ENCODE peak calls at places on chromosome 10, in eight cellular contexts. J is prostate gland, S is stomach, F is GM12891, V is HCT116, M is spleen, I is sigmoid colon, D is transverse colon. R is an unnamed sample.

GRCh38 chr10:80769700-80770160 is 232.0 kb downstream of the SH2D4B start:
- DNase-seq in D (no peak), J (no peak), S (no peak), I (no peak), F (no peak), V (no peak), M (no peak), R (no peak)

GRCh38 chr10:9878429-9878828 is 1139.2 kb upstream of the CELF2 start:
- DNase-seq in F (no peak), M (no peak), D (no peak), V (no peak), S (no peak), J (no peak), I (no peak), R (no peak)

GRCh38 chr10:47244560-47245500 is 55.2 kb upstream of the GDF10 start:
- DNase-seq in V (no peak), J (no peak), M (peak), F (no peak), S (no peak), D (peak), I (peak), R (no peak)

GRCh38 chr10:79046326-79046725 is 22.4 kb upstream of the ZMIZ1 start:
- DNase-seq in V (no peak), D (no peak), S (no peak), J (no peak), F (no peak), M (peak), I (peak), R (no peak)

GRCh38 chr10:69435966-69436520 is 15.2 kb upstream of the TSPAN15 start:
- DNase-seq in S (no peak), I (peak), J (no peak), V (no peak), D (no peak), F (no peak), M (peak), R (no peak)

GRCh38 chr10:35635576-35635975 is 6.5 kb downstream of the FZD8 start:
- DNase-seq in I (no peak), V (peak), D (peak), F (peak), J (peak), S (no peak), M (no peak), R (no peak)

GRCh38 chr10:50275650-50276235 is 24.4 kb upstream of the ASAH2 start:
- DNase-seq in M (peak), D (peak), S (peak), F (peak), V (no peak), I (no peak), J (peak), R (no peak)

GRCh38 chr10:26410356-26410755 is 27.8 kb upstream of the APBB1IP start:
- DNase-seq in V (no peak), S (no peak), J (no peak), F (no peak), D (no peak), M (no peak), I (no peak), R (no peak)

GRCh38 chr10:89644967-89645741 is at the start of gene PANK1:
- DNase-seq in V (peak), S (peak), I (peak), M (peak), D (peak), J (peak), F (peak), R (peak)

GRCh38 chr10:89643431-89643811 is 1.6 kb downstream of the PANK1 start:
- DNase-seq in M (no peak), V (no peak), S (no peak), F (no peak), D (no peak), I (no peak), J (no peak), R (no peak)

GRCh38 chr10:89645742-89646172 is 715 bp upstream of the PANK1 start:
- DNase-seq in M (no peak), D (peak), J (no peak), F (no peak), S (no peak), I (no peak), V (no peak), R (no peak)

GRCh38 chr10:89644691-89644966 is 413 bp downstream of the PANK1 start:
- DNase-seq in I (no peak), F (no peak), V (no peak), D (no peak), J (peak), M (peak), S (no peak), R (peak)

DNA sequence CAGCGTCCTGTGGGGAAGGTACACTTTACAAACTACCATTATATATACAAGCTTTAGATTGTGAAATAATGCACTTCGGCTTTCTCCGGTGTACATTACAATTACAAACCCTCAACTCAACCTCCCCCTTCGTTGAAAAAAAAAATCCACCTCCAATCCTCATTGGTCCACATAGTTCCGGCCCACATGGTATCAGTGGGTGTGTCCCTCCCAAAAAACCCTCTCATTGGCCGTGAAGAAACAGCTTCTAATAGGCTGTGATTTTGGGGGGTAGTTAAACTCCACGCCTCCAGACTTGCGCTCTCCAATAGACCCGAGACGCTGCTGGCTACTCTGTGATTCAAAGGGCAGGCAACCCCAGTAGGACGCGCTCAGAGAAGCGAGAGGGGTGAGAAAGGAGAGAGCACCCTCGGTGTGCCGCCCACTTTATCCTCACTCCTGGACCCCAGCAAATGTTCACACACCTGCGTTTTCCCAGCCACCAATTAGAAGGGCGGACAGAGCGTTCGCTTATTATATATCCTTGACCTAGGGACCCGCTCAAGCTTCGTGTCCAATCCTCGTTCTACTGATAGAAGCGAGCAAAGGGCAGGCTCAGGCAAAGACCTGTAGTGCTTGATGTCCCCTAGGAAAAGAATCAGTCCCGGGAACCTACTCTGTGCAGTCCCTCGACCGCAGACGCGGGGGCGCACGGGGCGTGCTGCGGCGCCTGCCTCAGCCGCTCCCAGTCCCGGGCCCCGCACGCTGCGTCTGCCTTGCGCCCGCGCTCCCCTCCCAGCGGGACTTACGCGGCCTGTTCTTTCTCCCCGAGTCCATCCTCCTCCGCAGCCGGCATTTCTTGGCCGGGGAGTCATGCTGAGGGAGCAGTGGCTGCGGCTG is 991 bp downstream of the PANK1 start:
- DNase-seq in V (peak), S (peak), M (peak), F (peak), I (peak), D (peak), J (peak), R (peak)
- TF ChIP-seq POLR2A in V (peak), S (peak), M (no peak), F (peak), I (peak), D (peak), J (peak), R (peak)

GRCh38 chr10:101961591-101962498 is 94.1 kb downstream of the ARMH3 start:
- DNase-seq in F (no peak), M (no peak), S (no peak), J (no peak), V (no peak), I (no peak), D (no peak), R (no peak)
- TF ChIP-seq POLR2AphosphoS5 in F (no peak), M (no peak), S (no peak), J (peak), V (no peak), I (no peak), D (no peak), R (no peak)

GRCh38 chr10:126846469-126846868 is 58.8 kb upstream of the DOCK1 start:
- DNase-seq in I (no peak), J (no peak), D (no peak), S (no peak), M (no peak), V (no peak), F (no peak), R (no peak)
- TF ChIP-seq POLR2A in I (no peak), J (no peak), D (no peak), S (no peak), M (no peak), V (no peak), F (no peak), R (no peak)

DNA sequence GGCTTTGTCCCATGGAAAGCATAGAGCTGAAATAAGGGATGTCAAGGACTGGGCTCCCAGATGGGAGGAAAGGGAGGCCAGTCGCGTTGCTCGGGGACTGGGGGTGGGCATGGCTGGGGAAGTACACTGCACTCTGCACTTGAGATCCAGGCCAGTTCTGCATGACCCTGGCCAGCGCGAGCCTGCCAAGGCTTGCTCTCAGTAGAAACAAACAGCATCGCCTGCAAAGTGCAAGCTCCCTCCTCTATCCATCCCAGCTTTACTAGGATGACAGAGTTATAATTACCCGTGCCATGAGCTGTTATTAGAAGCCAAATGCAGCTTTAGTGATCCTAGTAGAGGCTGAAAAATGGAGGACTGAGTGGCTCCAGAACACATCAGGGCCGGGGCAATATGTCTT is 43.9 kb upstream of the PDCD4 start:
- DNase-seq in F (no peak), J (no peak), V (no peak), D (no peak), I (peak), M (no peak), S (no peak), R (no peak)
- TF ChIP-seq POLR2AphosphoS5 in F (no peak), J (peak), V (no peak), D (no peak), I (peak), M (no peak), S (no peak), R (no peak)

DNA sequence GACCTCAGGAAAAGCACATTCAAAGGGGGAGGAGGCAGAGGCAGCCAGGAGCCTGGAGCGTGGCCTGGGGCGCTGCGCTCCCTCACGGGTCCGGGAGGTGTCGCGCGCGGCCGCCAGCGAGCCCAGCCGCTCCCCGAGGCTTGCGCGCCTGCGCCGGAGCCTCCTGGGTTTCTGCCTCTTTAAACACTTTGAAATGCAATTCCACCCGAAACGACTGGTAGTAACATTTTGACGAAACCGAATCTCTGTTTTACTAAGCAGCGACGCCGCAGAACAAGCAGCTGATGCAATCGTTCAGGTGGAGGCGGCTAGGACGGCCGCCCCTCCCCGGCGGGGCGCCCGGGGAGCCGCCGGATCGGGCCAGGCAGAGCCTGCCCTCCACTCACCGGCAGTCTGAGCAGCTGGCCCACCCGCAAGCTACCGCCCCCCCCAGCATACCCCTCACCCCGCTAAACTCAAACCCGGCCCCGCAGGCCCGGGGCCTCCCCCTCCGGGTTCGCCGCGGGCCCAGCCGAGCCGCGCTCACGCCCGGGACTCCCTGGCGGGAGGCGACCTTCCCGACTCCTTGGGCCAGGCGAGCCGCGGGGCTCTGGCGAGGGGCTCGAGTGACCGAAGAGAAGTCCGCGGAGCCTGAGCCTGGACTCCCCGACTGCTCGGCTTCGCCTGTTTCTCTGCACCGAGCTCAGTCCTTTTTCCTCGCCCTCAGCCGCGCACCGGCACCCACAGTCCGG is 3.3 kb downstream of the MKX start:
- DNase-seq in J (peak), M (peak), S (peak), F (peak), I (peak), D (peak), V (peak), R (peak)
- TF ChIP-seq POLR2A in J (no peak), M (no peak), S (no peak), F (no peak), I (peak), D (no peak), V (no peak), R (no peak)

GRCh38 chr10:43981696-43982095 is 333.0 kb upstream of the ZNF32 start:
- DNase-seq in I (no peak), V (no peak), F (no peak), S (no peak), M (no peak), D (no peak), J (no peak), R (no peak)

GRCh38 chr10:43980715-43981114 is 332.0 kb upstream of the ZNF32 start:
- DNase-seq in V (no peak), F (no peak), D (no peak), J (no peak), S (no peak), M (no peak), I (no peak), R (no peak)

GRCh38 chr10:43982250-43982649 is 333.6 kb upstream of the ZNF32 start:
- DNase-seq in S (no peak), D (no peak), I (no peak), V (no peak), J (no peak), M (no peak), F (no peak), R (no peak)

GRCh38 chr10:43980313-43980712 is 331.6 kb upstream of the ZNF32 start:
- DNase-seq in F (no peak), D (no peak), J (no peak), V (no peak), I (no peak), M (no peak), S (no peak), R (no peak)

DNA sequence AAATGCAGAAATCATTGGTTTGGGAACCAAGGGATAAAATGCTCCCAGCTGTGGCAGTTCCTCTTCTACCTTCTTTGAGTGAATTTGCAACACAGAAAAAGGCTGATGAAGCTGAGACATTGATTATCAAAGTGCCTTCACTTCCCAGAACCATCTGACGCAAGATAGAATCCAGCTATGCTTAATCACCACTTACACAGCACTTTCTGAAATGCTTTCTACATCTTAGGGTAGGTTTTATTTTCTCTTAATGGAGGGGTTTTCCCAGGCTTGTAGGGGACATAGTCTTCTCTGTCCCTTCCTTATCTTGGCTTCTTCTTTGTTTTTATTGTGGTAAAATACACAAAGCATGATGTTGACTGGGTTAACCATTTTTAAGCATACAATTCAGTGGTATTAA is 332.6 kb upstream of the ZNF32 start:
- DNase-seq in D (no peak), F (no peak), V (no peak), M (no peak), J (no peak), I (no peak), S (no peak), R (no peak)
- TF ChIP-seq POLR2AphosphoS5 in D (no peak), F (no peak), V (no peak), M (no peak), J (no peak), I (no peak), S (no peak), R (no peak)

GRCh38 chr10:119542357-119542989 is at the start of gene RGS10:
- DNase-seq in F (peak), M (peak), J (peak), S (peak), D (peak), I (peak), V (peak), R (peak)
- TF ChIP-seq POLR2A in F (peak), M (no peak), J (peak), S (no peak), D (peak), I (peak), V (peak), R (peak)

GRCh38 chr10:132631348-132631735 is 93.8 kb downstream of the INPP5A start:
- DNase-seq in F (no peak), I (peak), V (no peak), D (peak), J (peak), S (peak), M (peak), R (no peak)
- TF ChIP-seq POLR2AphosphoS5 in F (no peak), I (peak), V (no peak), D (peak), J (peak), S (peak), M (no peak), R (no peak)

R was measured in GM12892.